ENCODE peak calls at places on chromosomes 7 and 10, in five cellular contexts. X is upper lobe of left lung, T is dorsolateral prefrontal cortex, K is cardiac muscle cell, W is astrocyte of the spinal cord. O is an unnamed sample.

GRCh38 chr7:26574476-26574875 is 282.8 kb downstream of the SNX10 start:
- DNase-seq in X (no peak), T (no peak), W (no peak), K (no peak), O (no peak)

GRCh38 chr7:29486191-29486700 is 77.4 kb upstream of the PRR15 start:
- DNase-seq in T (peak), X (no peak), K (no peak), W (no peak), O (no peak)

GRCh38 chr10:8278099-8278498 is 223.6 kb downstream of the GATA3 start:
- DNase-seq in T (no peak), K (no peak), X (no peak), W (no peak), O (no peak)

GRCh38 chr7:128236924-128237586 is 4.0 kb upstream of the LEP start:
- DNase-seq in X (peak), K (peak), T (no peak), W (peak), O (no peak)

GRCh38 chr7:35630024-35630423 is 64.9 kb downstream of the HERPUD2 start:
- DNase-seq in K (no peak), W (no peak), T (no peak), X (no peak), O (no peak)

GRCh38 chr7:66667023-66667728 is 38.5 kb downstream of the KCTD7 start:
- DNase-seq in X (no peak), T (no peak), W (no peak), K (no peak), O (no peak)

GRCh38 chr7:150716368-150716767 is at the start of gene GIMAP1:
- DNase-seq in W (no peak), T (no peak), X (peak), K (no peak), O (no peak)

GRCh38 chr7:142481548-142481947 is 223.7 kb upstream of the PRSS58 start:
- DNase-seq in K (peak), X (no peak), T (no peak), W (peak), O (no peak)

GRCh38 chr10:21687197-21687993 is 153.4 kb downstream of the MLLT10 start:
- DNase-seq in K (peak), X (no peak), W (no peak), T (no peak), O (no peak)

GRCh38 chr7:103524042-103524907 is 78.3 kb upstream of the SLC26A5 start:
- DNase-seq in X (no peak), T (peak), K (peak), W (peak), O (no peak)

GRCh38 chr10:88979153-88979562 is 11.4 kb upstream of the FAS start:
- DNase-seq in W (peak), T (no peak), K (peak), X (no peak), O (no peak)

GRCh38 chr10:599767-600166 is 89.7 kb downstream of the DIP2C start:
- DNase-seq in W (no peak), K (no peak), X (no peak), T (no peak), O (peak)

GRCh38 chr7:47503283-47503682 is 78.6 kb downstream of the TNS3 start:
- DNase-seq in W (peak), T (no peak), K (peak), X (no peak), O (no peak)

GRCh38 chr7:144780071-144780608 is 55.7 kb downstream of the TPK1 start:
- DNase-seq in X (no peak), T (no peak), K (peak), W (no peak), O (no peak)

GRCh38 chr7:30843741-30844482 is 67.7 kb upstream of the AQP1 start:
- DNase-seq in T (no peak), K (no peak), W (no peak), X (no peak), O (no peak)

GRCh38 chr10:12375076-12375504 is 25.7 kb downstream of the CAMK1D start:
- DNase-seq in T (peak), W (no peak), X (no peak), K (no peak), O (no peak)

GRCh38 chr7:135782377-135782776 is 33.8 kb upstream of the FAM180A start:
- DNase-seq in K (no peak), T (no peak), X (no peak), W (no peak), O (peak)

GRCh38 chr10:11175823-11176243 is 158.2 kb downstream of the CELF2 start:
- DNase-seq in W (no peak), T (no peak), X (peak), K (no peak), O (no peak)

GRCh38 chr7:29765392-29765979 is 40.8 kb upstream of the WIPF3 start:
- DNase-seq in T (no peak), W (no peak), X (no peak), K (no peak), O (no peak)

GRCh38 chr10:80148166-80148805 is 15.8 kb downstream of the PLAC9 start:
- DNase-seq in X (no peak), T (peak), K (no peak), W (no peak), O (no peak)

GRCh38 chr7:107594961-107595737 is 15.1 kb downstream of the BCAP29 start:
- DNase-seq in K (peak), T (no peak), W (peak), X (no peak), O (no peak)

GRCh38 chr7:16758634-16759602 is 5.4 kb downstream of the TSPAN13 start:
- DNase-seq in T (no peak), X (no peak), W (no peak), K (no peak), O (no peak)

GRCh38 chr7:144019457-144019856 is 19.3 kb downstream of the OR6B1 start:
- DNase-seq in T (no peak), K (peak), X (no peak), W (peak), O (no peak)

GRCh38 chr7:132367007-132367406 is 209.3 kb downstream of the PLXNA4 start:
- DNase-seq in W (no peak), K (no peak), T (no peak), X (no peak), O (no peak)
- TF ChIP-seq CTCF in W (no peak), K (no peak), T (no peak), X (no peak), O (no peak)

DNA sequence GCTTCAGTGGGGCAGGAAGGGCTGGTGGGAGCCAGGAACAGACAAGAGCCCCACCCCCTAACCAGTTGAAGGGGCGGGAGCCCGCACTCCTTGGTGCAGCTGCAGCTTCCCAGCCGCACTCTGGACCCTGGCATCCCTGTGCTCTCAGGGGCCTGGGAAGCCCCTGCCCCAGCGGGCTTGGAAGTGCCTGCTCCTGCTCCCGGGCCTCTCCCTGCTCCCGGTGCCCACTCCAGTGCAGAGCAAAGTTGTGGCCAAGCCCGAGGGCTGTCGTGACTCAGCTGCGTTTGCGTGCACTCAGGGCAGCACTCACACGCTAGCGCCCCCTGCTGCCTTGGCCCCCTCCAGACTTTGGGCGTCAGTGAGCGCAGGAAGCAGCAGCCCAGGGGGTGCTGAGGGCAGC is 883.8 kb downstream of the LRMDA start:
- DNase-seq in K (no peak), T (no peak), X (no peak), W (no peak), O (no peak)
- TF ChIP-seq CTCF in K (no peak), T (no peak), X (no peak), W (no peak), O (no peak)

DNA sequence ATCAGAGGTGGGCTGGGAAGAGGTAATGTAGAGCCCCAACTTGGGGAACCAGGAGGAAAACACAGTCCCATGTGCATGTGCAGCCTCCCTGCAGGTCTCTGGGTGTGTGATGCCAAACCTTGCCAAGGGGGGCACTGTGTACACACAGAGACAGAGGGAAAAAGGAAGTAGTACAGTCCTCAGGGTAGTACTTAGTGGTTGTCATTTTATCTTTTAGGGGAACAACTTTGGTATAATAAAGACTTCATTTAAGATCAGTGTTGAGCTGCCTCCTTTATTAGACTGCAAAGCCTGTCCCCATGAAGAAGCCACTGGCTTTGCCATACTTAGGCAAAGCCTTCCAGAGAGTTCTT is 151.8 kb downstream of the CDH23 start:
- DNase-seq in T (no peak), K (peak), W (peak), X (no peak), O (no peak)
- TF ChIP-seq CTCF in T (no peak), K (peak), W (peak), X (no peak), O (peak)

DNA sequence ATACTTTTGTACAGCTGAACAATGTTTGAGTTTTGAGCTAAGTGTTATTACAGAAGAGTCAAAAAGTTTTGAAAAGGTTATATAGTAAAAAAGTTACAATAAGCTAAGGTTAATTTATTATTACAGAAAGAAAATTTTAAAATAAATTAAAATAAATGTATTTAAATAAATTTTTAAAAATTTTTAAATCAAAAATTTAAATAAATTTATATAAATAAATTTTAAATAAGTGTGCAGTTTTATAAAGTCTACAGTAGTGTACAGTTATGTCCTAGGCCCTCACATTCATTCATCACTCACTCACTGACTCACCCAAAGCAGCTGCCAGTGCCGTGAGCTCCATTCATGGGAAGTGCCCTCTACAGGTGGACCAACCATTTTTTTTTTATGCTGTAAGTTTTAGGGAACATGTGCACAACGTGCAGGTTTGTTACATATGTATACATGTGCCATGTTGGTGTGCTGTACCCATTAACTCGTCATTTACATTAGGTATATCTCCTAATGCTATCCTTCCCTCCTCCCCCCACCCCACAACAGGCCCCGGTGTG is 462.9 kb upstream of the ZMIZ1 start:
- DNase-seq in W (no peak), T (no peak), X (no peak), K (no peak), O (no peak)
- TF ChIP-seq CTCF in W (no peak), T (no peak), X (no peak), K (no peak), O (no peak)

DNA sequence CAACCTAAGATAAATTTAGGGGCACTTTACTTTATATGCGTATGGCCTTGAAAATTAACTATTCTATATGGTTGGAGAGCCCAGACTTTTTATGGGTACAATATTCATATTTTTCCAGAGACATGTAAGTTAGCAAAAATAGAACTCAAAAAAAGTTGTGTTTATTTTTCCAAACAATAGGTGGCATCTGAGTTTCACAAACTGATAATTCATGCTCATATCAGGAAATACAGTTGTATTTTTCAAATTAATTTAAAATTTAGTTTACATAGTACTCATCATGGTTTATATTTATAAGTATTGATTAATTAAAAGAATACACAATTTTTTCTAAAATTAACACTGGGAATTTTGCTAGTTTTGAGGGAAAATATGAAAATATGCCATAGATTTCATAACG is 34.6 kb downstream of the ANKRD7 start:
- DNase-seq in T (no peak), K (peak), X (no peak), W (peak), O (no peak)
- TF ChIP-seq CTCF in T (peak), K (no peak), X (no peak), W (peak), O (peak)

O was measured in osteocyte.